ENCODE peak calls at places on chromosomes 6 and 20, in eight cellular contexts. B, E, D, P, X, A, N and S are unnamed samples.

GRCh38 chr6:159307246-159307790 is 138.1 kb downstream of the FNDC1 start:
- DNase-seq in B (no peak), E (no peak), D (no peak), P (no peak), X (no peak), A (no peak), N (no peak), S (no peak)

GRCh38 chr20:5696011-5696559 is 54.1 kb upstream of the SHLD1 start:
- DNase-seq in B (no peak), E (no peak), D (peak), P (no peak), X (peak), A (no peak), N (peak), S (no peak)

GRCh38 chr6:134593887-134594286 is 276.0 kb upstream of the SGK1 start:
- DNase-seq in B (no peak), E (no peak), D (no peak), P (no peak), X (no peak), A (no peak), N (no peak), S (no peak)

GRCh38 chr20:47455133-47456040 is 46.3 kb upstream of the NCOA3 start:
- DNase-seq in B (no peak), E (no peak), D (peak), P (no peak), X (no peak), A (no peak), N (no peak), S (no peak)

GRCh38 chr6:155880905-155881304 is 425.3 kb upstream of the NOX3 start:
- DNase-seq in B (no peak), E (no peak), D (peak), P (no peak), X (no peak), A (no peak), N (no peak), S (no peak)

GRCh38 chr6:116387374-116387773 is 16.6 kb downstream of the DSE start:
- DNase-seq in B (no peak), E (peak), D (peak), P (no peak), X (no peak), A (no peak), N (peak), S (no peak)

GRCh38 chr20:15058836-15059235 is 721.4 kb upstream of the FLRT3 start:
- DNase-seq in B (no peak), E (no peak), D (no peak), P (no peak), X (no peak), A (no peak), N (no peak), S (no peak)

GRCh38 chr20:50844430-50845100 is 49.7 kb downstream of the BCAS4 start:
- DNase-seq in B (peak), E (peak), D (peak), P (peak), X (no peak), A (no peak), N (peak), S (no peak)

GRCh38 chr6:3385660-3386151 is 71.1 kb downstream of the SLC22A23 start:
- DNase-seq in B (no peak), E (no peak), D (no peak), P (peak), X (peak), A (no peak), N (no peak), S (no peak)

GRCh38 chr6:21886601-21887091 is 293.1 kb downstream of the SOX4 start:
- DNase-seq in B (no peak), E (peak), D (peak), P (no peak), X (no peak), A (no peak), N (peak), S (no peak)

GRCh38 chr6:167501831-167502385 is 177.0 kb downstream of the TTLL2 start:
- DNase-seq in B (no peak), E (no peak), D (peak), P (no peak), X (no peak), A (no peak), N (peak), S (peak)

GRCh38 chr6:2028457-2029038 is 216.9 kb downstream of the GMDS start:
- DNase-seq in B (no peak), E (no peak), D (no peak), P (no peak), X (no peak), A (no peak), N (no peak), S (peak)

GRCh38 chr20:33370296-33370695 is 31.0 kb downstream of the CDK5RAP1 start:
- DNase-seq in B (peak), E (peak), D (no peak), P (no peak), X (no peak), A (no peak), N (peak), S (no peak)

GRCh38 chr6:158068893-158069799 is 87.5 kb downstream of the SYNJ2 start:
- DNase-seq in B (no peak), E (peak), D (peak), P (no peak), X (no peak), A (no peak), N (peak), S (peak)

GRCh38 chr6:122833229-122833556 is 44.1 kb downstream of the SMPDL3A start:
- DNase-seq in B (no peak), E (no peak), D (no peak), P (no peak), X (no peak), A (no peak), N (peak), S (no peak)

GRCh38 chr6:43963877-43964658 is 163.2 kb downstream of the MRPL14 start:
- DNase-seq in B (no peak), E (no peak), D (no peak), P (no peak), X (no peak), A (no peak), N (no peak), S (no peak)

GRCh38 chr20:58146081-58146734 is 82.2 kb downstream of the ANKRD60 start:
- DNase-seq in B (no peak), E (no peak), D (no peak), P (no peak), X (no peak), A (no peak), N (no peak), S (no peak)

GRCh38 chr20:53322651-53323050 is 271.0 kb downstream of the ZNF217 start:
- DNase-seq in B (no peak), E (no peak), D (peak), P (no peak), X (no peak), A (no peak), N (peak), S (peak)

GRCh38 chr20:49766979-49767419 is 45.6 kb upstream of the SLC9A8 start:
- DNase-seq in B (no peak), E (no peak), D (peak), P (no peak), X (no peak), A (no peak), N (no peak), S (no peak)

GRCh38 chr20:62230696-62231095 is 7.6 kb upstream of the OSBPL2 start:
- DNase-seq in B (no peak), E (no peak), D (no peak), P (no peak), X (no peak), A (no peak), N (no peak), S (no peak)

GRCh38 chr6:150203871-150204545 is 61.2 kb downstream of the PPP1R14C start:
- DNase-seq in B (no peak), E (no peak), D (no peak), P (no peak), X (no peak), A (no peak), N (no peak), S (no peak)

GRCh38 chr6:34610819-34611477 is 54.8 kb upstream of the SPDEF start:
- DNase-seq in B (no peak), E (peak), D (peak), P (peak), X (peak), A (no peak), N (peak), S (peak)

GRCh38 chr20:57173986-57174385 is 92.5 kb downstream of the BMP7 start:
- DNase-seq in B (no peak), E (no peak), D (no peak), P (no peak), X (no peak), A (no peak), N (no peak), S (no peak)

GRCh38 chr20:44057698-44058675 is 129.0 kb downstream of the JPH2 start:
- DNase-seq in B (no peak), E (no peak), D (peak), P (peak), X (no peak), A (no peak), N (no peak), S (no peak)

GRCh38 chr6:137927777-137928218 is 60.7 kb downstream of the TNFAIP3 start:
- DNase-seq in B (peak), E (peak), D (peak), P (no peak), X (peak), A (no peak), N (peak), S (peak)

GRCh38 chr6:139372326-139373153 is 1.9 kb downstream of the CITED2 start:
- DNase-seq in B (no peak), E (no peak), D (peak), P (no peak), X (peak), A (no peak), N (no peak), S (peak)

GRCh38 chr6:31366693-31367470 is 9.9 kb upstream of the HLA-B start:
- DNase-seq in B (peak), E (peak), D (peak), P (peak), X (peak), A (peak), N (peak), S (peak)

GRCh38 chr6:122207794-122208193 is 191.7 kb upstream of the HSF2 start:
- DNase-seq in B (no peak), E (no peak), D (no peak), P (peak), X (no peak), A (no peak), N (no peak), S (no peak)

GRCh38 chr20:2874456-2874855 is 1.2 kb downstream of the PTPRA start:
- DNase-seq in B (no peak), E (no peak), D (peak), P (no peak), X (peak), A (no peak), N (peak), S (no peak)

GRCh38 chr6:14456941-14457340 is 339.4 kb downstream of the CD83 start:
- DNase-seq in B (no peak), E (no peak), D (no peak), P (no peak), X (no peak), A (no peak), N (no peak), S (no peak)

GRCh38 chr6:100664274-100665040 is 199.7 kb upstream of the SIM1 start:
- DNase-seq in B (no peak), E (peak), D (peak), P (peak), X (peak), A (no peak), N (peak), S (peak)

GRCh38 chr6:163825033-163825432 is 410.5 kb downstream of the QKI start:
- DNase-seq in B (no peak), E (peak), D (peak), P (peak), X (peak), A (no peak), N (peak), S (no peak)

GRCh38 chr6:16028966-16029365 is 99.9 kb upstream of the MYLIP start:
- DNase-seq in B (no peak), E (no peak), D (no peak), P (no peak), X (no peak), A (no peak), N (no peak), S (no peak)

GRCh38 chr6:29762051-29762450 is 38.8 kb downstream of the HLA-F start:
- DNase-seq in B (no peak), E (no peak), D (no peak), P (no peak), X (no peak), A (no peak), N (no peak), S (no peak)

GRCh38 chr6:49509342-49509741 is 9.6 kb downstream of the GLYATL3 start:
- DNase-seq in B (no peak), E (no peak), D (no peak), P (no peak), X (no peak), A (no peak), N (no peak), S (no peak)

GRCh38 chr6:11605507-11605905 is 68.0 kb downstream of the TMEM170B start:
- DNase-seq in B (no peak), E (no peak), D (no peak), P (no peak), X (no peak), A (no peak), N (no peak), S (no peak)